ENCODE peak calls at places on chromosomes 5 and 9, in four cellular contexts. A, F, X and H are unnamed samples.

GRCh38 chr9:68942790-68943189 is 71.1 kb downstream of the PRKACG start:
- DNase-seq in A (no peak), X (no peak), F (no peak), H (no peak)

GRCh38 chr5:68171101-68171558 is 44.4 kb upstream of the PIK3R1 start:
- DNase-seq in A (peak; percentile 65), X (peak; percentile 39), F (peak; percentile 55), H (no peak)

GRCh38 chr5:125411163-125412050 is 665.0 kb upstream of the ZNF608 start:
- DNase-seq in A (peak; percentile 47), X (no peak), F (peak; percentile 69), H (peak; percentile 31)

GRCh38 chr5:73213566-73213998 is 40.6 kb downstream of the TMEM174 start:
- DNase-seq in F (peak; percentile 88), X (no peak), A (peak; percentile 54), H (no peak)

GRCh38 chr9:107620801-107621200 is 131.2 kb upstream of the KLF4 start:
- DNase-seq in F (no peak), A (no peak), X (no peak), H (no peak)

GRCh38 chr9:128138001-128138400 is 10.5 kb upstream of the PTGES2 start:
- DNase-seq in X (no peak), F (no peak), A (no peak), H (no peak)

GRCh38 chr5:131196331-131196730 is 25.6 kb downstream of the LYRM7 start:
- DNase-seq in X (no peak), A (peak; percentile 74), F (no peak), H (no peak)

GRCh38 chr9:14309403-14309802 is 4.5 kb downstream of the NFIB start:
- DNase-seq in A (no peak), X (no peak), F (peak; percentile 95), H (no peak)

GRCh38 chr9:107638496-107638895 is 148.9 kb upstream of the KLF4 start:
- DNase-seq in F (no peak), X (no peak), A (no peak), H (no peak)

GRCh38 chr9:70403618-70404025 is 10.8 kb downstream of the KLF9 start:
- DNase-seq in F (peak; percentile 71), X (no peak), A (no peak), H (no peak)

GRCh38 chr9:135273077-135273476 is 185.6 kb downstream of the OLFM1 start:
- DNase-seq in A (no peak), X (no peak), F (no peak), H (no peak)

GRCh38 chr9:18805386-18805785 is 227.6 kb downstream of the SAXO1 start:
- DNase-seq in F (no peak), X (no peak), A (no peak), H (no peak)

GRCh38 chr9:121201045-121201737 is 478 bp downstream of the RAB14 start:
- DNase-seq in X (no peak), A (no peak), F (no peak), H (peak; percentile 41)

GRCh38 chr9:127598839-127599549 is 13.1 kb upstream of the STXBP1 start:
- DNase-seq in F (no peak), A (no peak), X (no peak), H (no peak)

GRCh38 chr9:13049223-13049622 is 230.3 kb downstream of the MPDZ start:
- DNase-seq in F (peak; percentile 3), A (no peak), X (no peak), H (no peak)

GRCh38 chr9:126971261-126971660 is 56.7 kb downstream of the RALGPS1 start:
- DNase-seq in F (no peak), X (no peak), A (no peak), H (no peak)

GRCh38 chr9:110427497-110428104 is 89.9 kb upstream of the TXNDC8 start:
- DNase-seq in X (no peak), A (peak; percentile 23), F (peak; percentile 20), H (peak; percentile 45)

GRCh38 chr9:137029058-137029922 is 1.3 kb upstream of the ABCA2 start:
- DNase-seq in F (no peak), A (peak; percentile 35), X (no peak), H (peak; percentile 83)

GRCh38 chr5:32501071-32501470 is 56.5 kb upstream of the ZFR start:
- DNase-seq in X (no peak), F (no peak), A (no peak), H (no peak)

GRCh38 chr5:126003309-126003708 is 419.9 kb upstream of the GRAMD2B start:
- DNase-seq in F (peak; percentile 95), X (peak; percentile 19), A (peak; percentile 78), H (no peak)

GRCh38 chr9:13557724-13558123 is 278.2 kb upstream of the MPDZ start:
- DNase-seq in X (no peak), F (no peak), A (no peak), H (no peak)

GRCh38 chr5:103942587-103943186 is 380.1 kb upstream of the NUDT12 start:
- DNase-seq in A (no peak), F (no peak), X (no peak), H (no peak)
- TF ChIP-seq CTCF in A (no peak), F (peak; percentile 15), X (no peak), H (no peak)

DNA sequence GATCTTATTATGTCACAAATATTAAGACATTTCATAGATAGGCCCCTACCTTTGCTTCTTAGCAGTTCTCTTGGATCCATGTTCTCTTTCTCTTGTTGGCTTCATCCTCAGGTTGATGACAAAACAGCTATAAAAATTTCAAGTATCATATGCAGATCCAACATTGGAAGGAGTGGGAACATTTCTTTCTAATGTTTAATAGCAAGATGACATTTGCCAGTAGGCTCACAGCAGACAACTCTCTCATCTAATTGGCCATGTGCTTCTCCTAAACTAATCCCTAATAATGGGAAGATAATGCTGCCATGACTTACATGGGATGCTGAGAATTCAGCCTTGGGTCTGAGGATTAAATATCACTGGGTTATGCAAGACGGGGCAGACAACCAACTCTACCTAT is 485.5 kb upstream of the SEMA6A start:
- DNase-seq in A (no peak), X (no peak), F (no peak), H (no peak)
- TF ChIP-seq CTCF in A (no peak), X (no peak), F (no peak), H (no peak)

GRCh38 chr9:72445291-72446000 is 76.0 kb upstream of the TMC1 start:
- DNase-seq in X (no peak), A (no peak), F (no peak), H (no peak)

GRCh38 chr9:72444436-72444835 is 77.0 kb upstream of the TMC1 start:
- DNase-seq in A (no peak), X (no peak), F (no peak), H (no peak)

GRCh38 chr9:72441296-72442211 is 76.5 kb upstream of the ZFAND5 start:
- DNase-seq in A (no peak), F (peak; percentile 57), X (no peak), H (no peak)

GRCh38 chr9:72442212-72442607 is 77.2 kb upstream of the ZFAND5 start:
- DNase-seq in X (no peak), A (peak; percentile 75), F (peak; percentile 93), H (no peak)

DNA sequence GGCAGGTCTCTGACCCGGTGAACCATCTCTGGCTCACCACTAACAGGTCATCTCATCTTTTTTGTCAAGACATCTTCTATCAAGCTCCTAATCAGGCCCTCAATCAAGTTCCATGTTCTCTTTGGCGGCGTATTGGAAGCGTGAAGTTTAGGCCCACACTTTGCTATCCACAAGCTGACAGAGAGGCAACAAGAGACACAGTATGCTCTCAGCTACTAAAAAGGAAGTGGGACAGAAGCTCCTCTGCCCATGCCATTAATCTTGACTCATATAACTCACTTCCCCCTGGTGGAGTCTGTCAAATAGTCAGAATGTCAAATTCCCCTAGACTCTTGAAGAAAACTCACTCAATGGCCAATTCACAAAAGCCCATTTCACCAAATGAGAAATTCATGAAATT is 77.6 kb upstream of the TMC1 start:
- DNase-seq in A (no peak), F (no peak), X (no peak), H (peak; percentile 72)
- TF ChIP-seq CTCF in A (no peak), F (no peak), X (no peak), H (no peak)

GRCh38 chr5:113680534-113680933 is 167.0 kb downstream of the YTHDC2 start:
- DNase-seq in F (no peak), X (no peak), A (no peak), H (no peak)

GRCh38 chr5:113682497-113683136 is 169.1 kb downstream of the YTHDC2 start:
- DNase-seq in A (no peak), X (no peak), F (peak; percentile 3), H (no peak)

GRCh38 chr5:113675166-113675565 is 161.7 kb downstream of the YTHDC2 start:
- DNase-seq in A (no peak), X (no peak), F (no peak), H (no peak)

GRCh38 chr5:113678924-113679575 is 165.6 kb downstream of the YTHDC2 start:
- DNase-seq in X (no peak), F (peak; percentile 16), A (no peak), H (peak; percentile 32)

GRCh38 chr5:113678202-113678601 is 164.7 kb downstream of the YTHDC2 start:
- DNase-seq in X (no peak), A (no peak), F (no peak), H (no peak)
- TF ChIP-seq CTCF in X (no peak), A (no peak), F (no peak), H (no peak)

GRCh38 chr5:8473827-8474568 is 605.0 kb downstream of the MTRR start:
- DNase-seq in A (no peak), F (no peak), X (no peak), H (no peak)
- TF ChIP-seq CTCF in A (peak; percentile 13), F (no peak), X (no peak), H (no peak)

DNA sequence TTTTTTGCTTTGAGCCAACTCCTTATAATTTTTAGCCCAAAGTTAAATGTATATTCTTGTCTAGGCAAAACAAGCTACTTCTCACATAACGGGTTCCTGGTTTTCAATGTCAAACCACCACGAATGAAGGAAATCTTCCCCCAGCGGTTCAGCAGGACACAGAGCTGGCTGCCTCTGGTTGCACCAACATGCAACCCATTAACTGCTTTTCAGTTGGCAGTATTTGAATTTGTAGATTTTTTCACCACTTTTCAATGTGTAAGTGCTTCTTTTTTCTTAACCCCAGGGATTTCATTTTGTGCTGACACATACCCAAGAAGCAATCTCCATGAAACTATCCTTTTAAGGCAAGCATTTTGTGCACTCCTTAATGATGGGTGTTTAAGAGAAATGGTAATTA is 35.5 kb downstream of the EFNA5 start:
- DNase-seq in A (no peak), X (no peak), F (no peak), H (no peak)
- TF ChIP-seq CTCF in A (no peak), X (no peak), F (no peak), H (no peak)

DNA sequence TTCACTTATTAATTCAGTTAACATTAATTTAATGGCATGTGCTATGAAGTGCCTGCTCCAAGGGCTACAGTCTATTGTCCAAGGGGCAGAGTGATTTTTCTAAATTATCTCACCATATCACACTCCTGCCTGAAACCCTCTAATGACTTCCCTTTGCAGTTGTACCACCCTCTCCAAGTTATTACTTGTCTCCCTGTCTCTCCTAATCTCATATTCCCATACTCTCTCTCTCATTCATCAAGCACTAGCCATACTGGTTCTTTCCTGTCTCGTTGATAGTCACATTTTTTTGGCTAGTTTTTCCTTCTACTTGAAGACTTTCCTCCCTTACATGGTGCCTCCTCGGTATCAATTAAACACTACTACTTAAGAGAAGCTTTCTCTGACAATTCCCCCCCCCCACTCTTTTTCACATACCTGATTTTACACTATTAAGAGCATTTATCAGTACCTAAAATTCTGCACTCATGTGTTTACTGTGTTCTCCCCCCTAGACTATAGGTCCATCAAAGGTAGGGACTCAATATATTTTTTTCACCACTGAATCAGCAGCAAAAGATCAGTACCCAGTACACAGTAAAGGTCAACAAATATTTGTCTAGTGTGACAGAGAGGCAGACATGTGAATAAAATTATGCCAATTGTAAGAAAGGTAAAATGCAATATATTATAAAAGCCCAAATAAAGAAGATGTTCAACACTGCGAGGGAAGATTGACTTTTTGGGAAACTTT is 19.0 kb downstream of the RICTOR start:
- DNase-seq in A (no peak), X (no peak), F (no peak), H (no peak)
- TF ChIP-seq CTCF in A (no peak), X (no peak), F (no peak), H (no peak)

GRCh38 chr5:69217732-69218568 is 16.7 kb upstream of the CDK7 start:
- DNase-seq in F (peak; percentile 74), X (peak; percentile 43), A (peak; percentile 90), H (peak; percentile 92)
- TF ChIP-seq CTCF in F (no peak), X (no peak), A (peak; percentile 8), H (no peak)